ENCODE peak calls at places on chromosome 18, in four cellular contexts. One of them, this sample, is unnamed.
A peak's percentile ranks its signal among the peaks of the same experiment; 100 is the strongest.

GRCh38 chr18:11035814-11036213 is 113.6 kb downstream of the PIEZO2 start:
- DNase-seq in fibroblast of the aortic adventitia: no peak
- DNase-seq in fibroblast of mammary gland: no peak
- DNase-seq in GM23248: no peak
- DNase-seq in this sample: no peak

GRCh38 chr18:13103366-13103765 is 112.2 kb downstream of the CEP192 start:
- DNase-seq in fibroblast of the aortic adventitia: no peak
- DNase-seq in fibroblast of mammary gland: peak; percentile 11
- DNase-seq in GM23248: peak; percentile 8
- DNase-seq in this sample: no peak

GRCh38 chr18:62329676-62330454 is 4.8 kb downstream of the TNFRSF11A start:
- DNase-seq in fibroblast of the aortic adventitia: peak; percentile 80
- DNase-seq in fibroblast of mammary gland: peak; percentile 7
- DNase-seq in GM23248: peak; percentile 92
- DNase-seq in this sample: no peak

GRCh38 chr18:40855661-40856060 is 1099.4 kb upstream of the PIK3C3 start:
- DNase-seq in fibroblast of the aortic adventitia: no peak
- DNase-seq in fibroblast of mammary gland: no peak
- DNase-seq in GM23248: no peak
- DNase-seq in this sample: no peak

GRCh38 chr18:12015697-12016062 is 34.4 kb downstream of the IMPA2 start:
- DNase-seq in fibroblast of the aortic adventitia: peak; percentile 7
- DNase-seq in fibroblast of mammary gland: peak; percentile 33
- DNase-seq in GM23248: peak; percentile 57
- DNase-seq in this sample: no peak

GRCh38 chr18:22166070-22166972 is 3.1 kb upstream of the GATA6 start:
- DNase-seq in fibroblast of the aortic adventitia: peak; percentile 76
- DNase-seq in fibroblast of mammary gland: no peak
- DNase-seq in GM23248: no peak
- DNase-seq in this sample: no peak

GRCh38 chr18:46677609-46678470 is 20.8 kb upstream of the LOXHD1 start:
- DNase-seq in fibroblast of the aortic adventitia: no peak
- DNase-seq in fibroblast of mammary gland: peak; percentile 37
- DNase-seq in GM23248: peak; percentile 55
- DNase-seq in this sample: no peak

GRCh38 chr18:62165583-62165982 is 21.3 kb downstream of the PIGN start:
- DNase-seq in fibroblast of the aortic adventitia: no peak
- DNase-seq in fibroblast of mammary gland: peak; percentile 16
- DNase-seq in GM23248: no peak
- DNase-seq in this sample: no peak

GRCh38 chr18:22551536-22552151 is 133.9 kb upstream of the CTAGE1 start:
- DNase-seq in fibroblast of the aortic adventitia: peak; percentile 97
- DNase-seq in fibroblast of mammary gland: peak; percentile 88
- DNase-seq in GM23248: peak; percentile 92
- DNase-seq in this sample: no peak

GRCh38 chr18:24228661-24229053 is 89.8 kb downstream of the CABYR start:
- DNase-seq in fibroblast of the aortic adventitia: no peak
- DNase-seq in fibroblast of mammary gland: peak; percentile 31
- DNase-seq in GM23248: peak; percentile 16
- DNase-seq in this sample: no peak

GRCh38 chr18:24631238-24632025 is 171.0 kb downstream of the HRH4 start:
- DNase-seq in fibroblast of the aortic adventitia: no peak
- DNase-seq in fibroblast of mammary gland: peak; percentile 14
- DNase-seq in GM23248: peak; percentile 58
- DNase-seq in this sample: no peak

GRCh38 chr18:35641916-35642315 is 60.4 kb downstream of the GALNT1 start:
- DNase-seq in fibroblast of the aortic adventitia: no peak
- DNase-seq in fibroblast of mammary gland: peak; percentile 54
- DNase-seq in GM23248: no peak
- DNase-seq in this sample: no peak

GRCh38 chr18:78939105-78939504 is 40.5 kb upstream of the SALL3 start:
- DNase-seq in fibroblast of the aortic adventitia: no peak
- DNase-seq in fibroblast of mammary gland: no peak
- DNase-seq in GM23248: no peak
- DNase-seq in this sample: no peak

GRCh38 chr18:42893991-42894390 is 221.5 kb downstream of the RIT2 start:
- DNase-seq in fibroblast of the aortic adventitia: no peak
- DNase-seq in fibroblast of mammary gland: no peak
- DNase-seq in GM23248: no peak
- DNase-seq in this sample: no peak

GRCh38 chr18:6414118-6414722 is 491 bp downstream of the L3MBTL4 start:
- DNase-seq in fibroblast of the aortic adventitia: no peak
- DNase-seq in fibroblast of mammary gland: no peak
- DNase-seq in GM23248: peak; percentile 36
- DNase-seq in this sample: peak; percentile 23

GRCh38 chr18:42442661-42443060 is 487.6 kb downstream of the PIK3C3 start:
- DNase-seq in fibroblast of the aortic adventitia: peak; percentile 67
- DNase-seq in fibroblast of mammary gland: peak; percentile 2
- DNase-seq in GM23248: no peak
- DNase-seq in this sample: no peak

GRCh38 chr18:43563780-43564179 is 286.5 kb upstream of the SYT4 start:
- DNase-seq in fibroblast of the aortic adventitia: peak; percentile 39
- DNase-seq in fibroblast of mammary gland: peak; percentile 42
- DNase-seq in GM23248: peak; percentile 55
- DNase-seq in this sample: no peak

GRCh38 chr18:44654555-44654954 is 26.1 kb upstream of the SETBP1 start:
- DNase-seq in fibroblast of the aortic adventitia: peak; percentile 87
- DNase-seq in fibroblast of mammary gland: peak; percentile 54
- DNase-seq in GM23248: peak; percentile 87
- DNase-seq in this sample: no peak

GRCh38 chr18:23038712-23039111 is 96.6 kb upstream of the CABLES1 start:
- DNase-seq in fibroblast of the aortic adventitia: peak; percentile 32
- DNase-seq in fibroblast of mammary gland: peak; percentile 69
- DNase-seq in GM23248: peak; percentile 86
- DNase-seq in this sample: no peak

GRCh38 chr18:76572517-76573247 is 77.6 kb upstream of the ZNF516 start:
- DNase-seq in fibroblast of the aortic adventitia: no peak
- DNase-seq in fibroblast of mammary gland: no peak
- DNase-seq in GM23248: no peak
- DNase-seq in this sample: no peak

GRCh38 chr18:77482190-77482928 is 232.7 kb downstream of the GALR1 start:
- DNase-seq in fibroblast of the aortic adventitia: no peak
- DNase-seq in fibroblast of mammary gland: no peak
- DNase-seq in GM23248: no peak
- DNase-seq in this sample: no peak